ENCODE peak calls at places on chromosomes 11 and 22, in eight cellular contexts. One of them, this sample, is unnamed.

GRCh38 chr11:123543796-123544195 is 110.6 kb downstream of the SCN3B start:
- DNase-seq in DMS79 treated with DMSO at 0.1 percent for 48 hours: peak
- DNase-seq in iris pigment epithelial cell: peak
- DNase-seq in NCI-H2081 treated with DMSO at 0.1 percent for 48 hours: no peak
- DNase-seq in activated T-cell treated with anti-CD3 and anti-CD28 coated beads for 1 hour: no peak
- DNase-seq in stimulated activated CD8-positive, alpha-beta memory T cell treated with anti-CD3 and anti-CD28 coated beads, Interleukin-7, amount 100 ng/mL, for 1 hour: no peak
- DNase-seq in fibroblast of villous mesenchyme: peak
- DNase-seq in mesenchymal stem cell: peak
- DNase-seq in this sample: no peak

GRCh38 chr11:135027461-135027860 is 615.4 kb upstream of the B3GAT1 start:
- DNase-seq in DMS79 treated with DMSO at 0.1 percent for 48 hours: no peak
- DNase-seq in iris pigment epithelial cell: peak
- DNase-seq in NCI-H2081 treated with DMSO at 0.1 percent for 48 hours: no peak
- DNase-seq in activated T-cell treated with anti-CD3 and anti-CD28 coated beads for 1 hour: no peak
- DNase-seq in stimulated activated CD8-positive, alpha-beta memory T cell treated with anti-CD3 and anti-CD28 coated beads, Interleukin-7, amount 100 ng/mL, for 1 hour: no peak
- DNase-seq in fibroblast of villous mesenchyme: peak
- DNase-seq in mesenchymal stem cell: peak
- DNase-seq in this sample: no peak

GRCh38 chr22:23682827-23683355 is 7.9 kb upstream of the RGL4 start:
- DNase-seq in DMS79 treated with DMSO at 0.1 percent for 48 hours: no peak
- DNase-seq in iris pigment epithelial cell: no peak
- DNase-seq in NCI-H2081 treated with DMSO at 0.1 percent for 48 hours: no peak
- DNase-seq in activated T-cell treated with anti-CD3 and anti-CD28 coated beads for 1 hour: no peak
- DNase-seq in stimulated activated CD8-positive, alpha-beta memory T cell treated with anti-CD3 and anti-CD28 coated beads, Interleukin-7, amount 100 ng/mL, for 1 hour: no peak
- DNase-seq in fibroblast of villous mesenchyme: no peak
- DNase-seq in mesenchymal stem cell: no peak
- DNase-seq in this sample: no peak

GRCh38 chr11:31442086-31442485 is 67.3 kb downstream of the IMMP1L start:
- DNase-seq in DMS79 treated with DMSO at 0.1 percent for 48 hours: no peak
- DNase-seq in iris pigment epithelial cell: no peak
- DNase-seq in NCI-H2081 treated with DMSO at 0.1 percent for 48 hours: peak
- DNase-seq in activated T-cell treated with anti-CD3 and anti-CD28 coated beads for 1 hour: no peak
- DNase-seq in stimulated activated CD8-positive, alpha-beta memory T cell treated with anti-CD3 and anti-CD28 coated beads, Interleukin-7, amount 100 ng/mL, for 1 hour: no peak
- DNase-seq in fibroblast of villous mesenchyme: no peak
- DNase-seq in mesenchymal stem cell: no peak
- DNase-seq in this sample: no peak

GRCh38 chr22:31891366-31892079 is 52.8 kb upstream of the YWHAH start:
- DNase-seq in DMS79 treated with DMSO at 0.1 percent for 48 hours: no peak
- DNase-seq in iris pigment epithelial cell: peak
- DNase-seq in NCI-H2081 treated with DMSO at 0.1 percent for 48 hours: no peak
- DNase-seq in activated T-cell treated with anti-CD3 and anti-CD28 coated beads for 1 hour: no peak
- DNase-seq in stimulated activated CD8-positive, alpha-beta memory T cell treated with anti-CD3 and anti-CD28 coated beads, Interleukin-7, amount 100 ng/mL, for 1 hour: no peak
- DNase-seq in fibroblast of villous mesenchyme: peak
- DNase-seq in mesenchymal stem cell: peak
- DNase-seq in this sample: no peak

GRCh38 chr11:130646881-130647280 is 198.4 kb downstream of the ADAMTS15 start:
- DNase-seq in DMS79 treated with DMSO at 0.1 percent for 48 hours: no peak
- DNase-seq in iris pigment epithelial cell: no peak
- DNase-seq in NCI-H2081 treated with DMSO at 0.1 percent for 48 hours: no peak
- DNase-seq in activated T-cell treated with anti-CD3 and anti-CD28 coated beads for 1 hour: no peak
- DNase-seq in stimulated activated CD8-positive, alpha-beta memory T cell treated with anti-CD3 and anti-CD28 coated beads, Interleukin-7, amount 100 ng/mL, for 1 hour: no peak
- DNase-seq in fibroblast of villous mesenchyme: no peak
- DNase-seq in mesenchymal stem cell: no peak
- DNase-seq in this sample: no peak

GRCh38 chr11:21556936-21557335 is 635.9 kb upstream of the ANO5 start:
- DNase-seq in DMS79 treated with DMSO at 0.1 percent for 48 hours: no peak
- DNase-seq in iris pigment epithelial cell: no peak
- DNase-seq in NCI-H2081 treated with DMSO at 0.1 percent for 48 hours: peak
- DNase-seq in activated T-cell treated with anti-CD3 and anti-CD28 coated beads for 1 hour: no peak
- DNase-seq in stimulated activated CD8-positive, alpha-beta memory T cell treated with anti-CD3 and anti-CD28 coated beads, Interleukin-7, amount 100 ng/mL, for 1 hour: no peak
- DNase-seq in fibroblast of villous mesenchyme: no peak
- DNase-seq in mesenchymal stem cell: no peak
- DNase-seq in this sample: no peak

GRCh38 chr22:49954354-49954753 is 6.2 kb upstream of the PIM3 start:
- DNase-seq in DMS79 treated with DMSO at 0.1 percent for 48 hours: no peak
- DNase-seq in iris pigment epithelial cell: no peak
- DNase-seq in NCI-H2081 treated with DMSO at 0.1 percent for 48 hours: no peak
- DNase-seq in activated T-cell treated with anti-CD3 and anti-CD28 coated beads for 1 hour: no peak
- DNase-seq in stimulated activated CD8-positive, alpha-beta memory T cell treated with anti-CD3 and anti-CD28 coated beads, Interleukin-7, amount 100 ng/mL, for 1 hour: no peak
- DNase-seq in fibroblast of villous mesenchyme: no peak
- DNase-seq in mesenchymal stem cell: no peak
- DNase-seq in this sample: no peak

GRCh38 chr11:30477061-30477460 is 109.1 kb downstream of the MPPED2 start:
- DNase-seq in DMS79 treated with DMSO at 0.1 percent for 48 hours: no peak
- DNase-seq in iris pigment epithelial cell: no peak
- DNase-seq in NCI-H2081 treated with DMSO at 0.1 percent for 48 hours: no peak
- DNase-seq in activated T-cell treated with anti-CD3 and anti-CD28 coated beads for 1 hour: no peak
- DNase-seq in stimulated activated CD8-positive, alpha-beta memory T cell treated with anti-CD3 and anti-CD28 coated beads, Interleukin-7, amount 100 ng/mL, for 1 hour: no peak
- DNase-seq in fibroblast of villous mesenchyme: no peak
- DNase-seq in mesenchymal stem cell: no peak
- DNase-seq in this sample: no peak

GRCh38 chr22:39290724-39291161 is 28.7 kb downstream of the RPL3 start:
- DNase-seq in DMS79 treated with DMSO at 0.1 percent for 48 hours: no peak
- DNase-seq in iris pigment epithelial cell: peak
- DNase-seq in NCI-H2081 treated with DMSO at 0.1 percent for 48 hours: no peak
- DNase-seq in activated T-cell treated with anti-CD3 and anti-CD28 coated beads for 1 hour: no peak
- DNase-seq in stimulated activated CD8-positive, alpha-beta memory T cell treated with anti-CD3 and anti-CD28 coated beads, Interleukin-7, amount 100 ng/mL, for 1 hour: no peak
- DNase-seq in fibroblast of villous mesenchyme: peak
- DNase-seq in mesenchymal stem cell: peak
- DNase-seq in this sample: peak

GRCh38 chr22:35622132-35622913 is 5.2 kb upstream of the MB start:
- DNase-seq in DMS79 treated with DMSO at 0.1 percent for 48 hours: peak
- DNase-seq in iris pigment epithelial cell: no peak
- DNase-seq in NCI-H2081 treated with DMSO at 0.1 percent for 48 hours: no peak
- DNase-seq in activated T-cell treated with anti-CD3 and anti-CD28 coated beads for 1 hour: no peak
- DNase-seq in stimulated activated CD8-positive, alpha-beta memory T cell treated with anti-CD3 and anti-CD28 coated beads, Interleukin-7, amount 100 ng/mL, for 1 hour: no peak
- DNase-seq in fibroblast of villous mesenchyme: no peak
- DNase-seq in mesenchymal stem cell: no peak
- DNase-seq in this sample: no peak

GRCh38 chr22:26903030-26903856 is 245.9 kb downstream of the MIAT start:
- DNase-seq in DMS79 treated with DMSO at 0.1 percent for 48 hours: no peak
- DNase-seq in iris pigment epithelial cell: no peak
- DNase-seq in NCI-H2081 treated with DMSO at 0.1 percent for 48 hours: no peak
- DNase-seq in activated T-cell treated with anti-CD3 and anti-CD28 coated beads for 1 hour: no peak
- DNase-seq in stimulated activated CD8-positive, alpha-beta memory T cell treated with anti-CD3 and anti-CD28 coated beads, Interleukin-7, amount 100 ng/mL, for 1 hour: no peak
- DNase-seq in fibroblast of villous mesenchyme: peak
- DNase-seq in mesenchymal stem cell: no peak
- DNase-seq in this sample: no peak

GRCh38 chr11:116719102-116719501 is 53.7 kb downstream of the BUD13 start:
- DNase-seq in DMS79 treated with DMSO at 0.1 percent for 48 hours: no peak
- DNase-seq in iris pigment epithelial cell: no peak
- DNase-seq in NCI-H2081 treated with DMSO at 0.1 percent for 48 hours: no peak
- DNase-seq in activated T-cell treated with anti-CD3 and anti-CD28 coated beads for 1 hour: no peak
- DNase-seq in stimulated activated CD8-positive, alpha-beta memory T cell treated with anti-CD3 and anti-CD28 coated beads, Interleukin-7, amount 100 ng/mL, for 1 hour: no peak
- DNase-seq in fibroblast of villous mesenchyme: no peak
- DNase-seq in mesenchymal stem cell: no peak
- DNase-seq in this sample: no peak

GRCh38 chr11:118003456-118003855 is 17.3 kb downstream of the IL10RA start:
- DNase-seq in DMS79 treated with DMSO at 0.1 percent for 48 hours: no peak
- DNase-seq in iris pigment epithelial cell: no peak
- DNase-seq in NCI-H2081 treated with DMSO at 0.1 percent for 48 hours: no peak
- DNase-seq in activated T-cell treated with anti-CD3 and anti-CD28 coated beads for 1 hour: no peak
- DNase-seq in stimulated activated CD8-positive, alpha-beta memory T cell treated with anti-CD3 and anti-CD28 coated beads, Interleukin-7, amount 100 ng/mL, for 1 hour: no peak
- DNase-seq in fibroblast of villous mesenchyme: no peak
- DNase-seq in mesenchymal stem cell: no peak
- DNase-seq in this sample: no peak

GRCh38 chr11:112539741-112540140 is 279.1 kb upstream of the PLET1 start:
- DNase-seq in DMS79 treated with DMSO at 0.1 percent for 48 hours: no peak
- DNase-seq in iris pigment epithelial cell: no peak
- DNase-seq in NCI-H2081 treated with DMSO at 0.1 percent for 48 hours: no peak
- DNase-seq in activated T-cell treated with anti-CD3 and anti-CD28 coated beads for 1 hour: no peak
- DNase-seq in stimulated activated CD8-positive, alpha-beta memory T cell treated with anti-CD3 and anti-CD28 coated beads, Interleukin-7, amount 100 ng/mL, for 1 hour: no peak
- DNase-seq in fibroblast of villous mesenchyme: no peak
- DNase-seq in mesenchymal stem cell: no peak
- DNase-seq in this sample: no peak

GRCh38 chr11:69912911-69913451 is 93.8 kb upstream of the FGF3 start:
- DNase-seq in DMS79 treated with DMSO at 0.1 percent for 48 hours: no peak
- DNase-seq in iris pigment epithelial cell: peak
- DNase-seq in NCI-H2081 treated with DMSO at 0.1 percent for 48 hours: no peak
- DNase-seq in activated T-cell treated with anti-CD3 and anti-CD28 coated beads for 1 hour: no peak
- DNase-seq in stimulated activated CD8-positive, alpha-beta memory T cell treated with anti-CD3 and anti-CD28 coated beads, Interleukin-7, amount 100 ng/mL, for 1 hour: no peak
- DNase-seq in fibroblast of villous mesenchyme: no peak
- DNase-seq in mesenchymal stem cell: no peak
- DNase-seq in this sample: no peak

GRCh38 chr11:131033151-131033651 is 116.9 kb upstream of the SNX19 start:
- DNase-seq in DMS79 treated with DMSO at 0.1 percent for 48 hours: peak
- DNase-seq in iris pigment epithelial cell: peak
- DNase-seq in NCI-H2081 treated with DMSO at 0.1 percent for 48 hours: no peak
- DNase-seq in activated T-cell treated with anti-CD3 and anti-CD28 coated beads for 1 hour: no peak
- DNase-seq in stimulated activated CD8-positive, alpha-beta memory T cell treated with anti-CD3 and anti-CD28 coated beads, Interleukin-7, amount 100 ng/mL, for 1 hour: no peak
- DNase-seq in fibroblast of villous mesenchyme: peak
- DNase-seq in mesenchymal stem cell: peak
- DNase-seq in this sample: no peak

GRCh38 chr22:43443072-43443471 is 31.3 kb downstream of the MPPED1 start:
- DNase-seq in DMS79 treated with DMSO at 0.1 percent for 48 hours: no peak
- DNase-seq in iris pigment epithelial cell: no peak
- DNase-seq in NCI-H2081 treated with DMSO at 0.1 percent for 48 hours: no peak
- DNase-seq in activated T-cell treated with anti-CD3 and anti-CD28 coated beads for 1 hour: no peak
- DNase-seq in stimulated activated CD8-positive, alpha-beta memory T cell treated with anti-CD3 and anti-CD28 coated beads, Interleukin-7, amount 100 ng/mL, for 1 hour: no peak
- DNase-seq in fibroblast of villous mesenchyme: no peak
- DNase-seq in mesenchymal stem cell: no peak
- DNase-seq in this sample: no peak

GRCh38 chr11:66843776-66844495 is 695 bp downstream of the RCE1 start:
- DNase-seq in DMS79 treated with DMSO at 0.1 percent for 48 hours: no peak
- DNase-seq in iris pigment epithelial cell: no peak
- DNase-seq in NCI-H2081 treated with DMSO at 0.1 percent for 48 hours: no peak
- DNase-seq in activated T-cell treated with anti-CD3 and anti-CD28 coated beads for 1 hour: no peak
- DNase-seq in stimulated activated CD8-positive, alpha-beta memory T cell treated with anti-CD3 and anti-CD28 coated beads, Interleukin-7, amount 100 ng/mL, for 1 hour: no peak
- DNase-seq in fibroblast of villous mesenchyme: no peak
- DNase-seq in mesenchymal stem cell: no peak
- DNase-seq in this sample: no peak

GRCh38 chr11:118691926-118692830 is 12.7 kb upstream of the TREH start:
- DNase-seq in DMS79 treated with DMSO at 0.1 percent for 48 hours: no peak
- DNase-seq in iris pigment epithelial cell: peak
- DNase-seq in NCI-H2081 treated with DMSO at 0.1 percent for 48 hours: no peak
- DNase-seq in activated T-cell treated with anti-CD3 and anti-CD28 coated beads for 1 hour: peak
- DNase-seq in stimulated activated CD8-positive, alpha-beta memory T cell treated with anti-CD3 and anti-CD28 coated beads, Interleukin-7, amount 100 ng/mL, for 1 hour: peak
- DNase-seq in fibroblast of villous mesenchyme: peak
- DNase-seq in mesenchymal stem cell: peak
- DNase-seq in this sample: no peak

GRCh38 chr22:49026476-49027121 is 801.1 kb downstream of the BRD1 start:
- DNase-seq in DMS79 treated with DMSO at 0.1 percent for 48 hours: no peak
- DNase-seq in iris pigment epithelial cell: no peak
- DNase-seq in NCI-H2081 treated with DMSO at 0.1 percent for 48 hours: no peak
- DNase-seq in activated T-cell treated with anti-CD3 and anti-CD28 coated beads for 1 hour: no peak
- DNase-seq in stimulated activated CD8-positive, alpha-beta memory T cell treated with anti-CD3 and anti-CD28 coated beads, Interleukin-7, amount 100 ng/mL, for 1 hour: no peak
- DNase-seq in fibroblast of villous mesenchyme: no peak
- DNase-seq in mesenchymal stem cell: no peak
- DNase-seq in this sample: no peak

GRCh38 chr11:126307706-126308105 is 3.8 kb downstream of the DCPS start:
- DNase-seq in DMS79 treated with DMSO at 0.1 percent for 48 hours: peak
- DNase-seq in iris pigment epithelial cell: peak
- DNase-seq in NCI-H2081 treated with DMSO at 0.1 percent for 48 hours: no peak
- DNase-seq in activated T-cell treated with anti-CD3 and anti-CD28 coated beads for 1 hour: no peak
- DNase-seq in stimulated activated CD8-positive, alpha-beta memory T cell treated with anti-CD3 and anti-CD28 coated beads, Interleukin-7, amount 100 ng/mL, for 1 hour: no peak
- DNase-seq in fibroblast of villous mesenchyme: peak
- DNase-seq in mesenchymal stem cell: peak
- DNase-seq in this sample: no peak

GRCh38 chr11:58334708-58335107 is 24.2 kb downstream of the OR5B17 start:
- DNase-seq in DMS79 treated with DMSO at 0.1 percent for 48 hours: no peak
- DNase-seq in iris pigment epithelial cell: peak
- DNase-seq in NCI-H2081 treated with DMSO at 0.1 percent for 48 hours: no peak
- DNase-seq in activated T-cell treated with anti-CD3 and anti-CD28 coated beads for 1 hour: no peak
- DNase-seq in stimulated activated CD8-positive, alpha-beta memory T cell treated with anti-CD3 and anti-CD28 coated beads, Interleukin-7, amount 100 ng/mL, for 1 hour: no peak
- DNase-seq in fibroblast of villous mesenchyme: peak
- DNase-seq in mesenchymal stem cell: peak
- DNase-seq in this sample: no peak

GRCh38 chr22:21760640-21761039 is 25.0 kb upstream of the YPEL1 start:
- DNase-seq in DMS79 treated with DMSO at 0.1 percent for 48 hours: no peak
- DNase-seq in iris pigment epithelial cell: peak
- DNase-seq in NCI-H2081 treated with DMSO at 0.1 percent for 48 hours: no peak
- DNase-seq in activated T-cell treated with anti-CD3 and anti-CD28 coated beads for 1 hour: no peak
- DNase-seq in stimulated activated CD8-positive, alpha-beta memory T cell treated with anti-CD3 and anti-CD28 coated beads, Interleukin-7, amount 100 ng/mL, for 1 hour: no peak
- DNase-seq in fibroblast of villous mesenchyme: peak
- DNase-seq in mesenchymal stem cell: peak
- DNase-seq in this sample: no peak

GRCh38 chr11:82523141-82523540 is 210.5 kb downstream of the FAM181B start:
- DNase-seq in DMS79 treated with DMSO at 0.1 percent for 48 hours: no peak
- DNase-seq in iris pigment epithelial cell: no peak
- DNase-seq in NCI-H2081 treated with DMSO at 0.1 percent for 48 hours: no peak
- DNase-seq in activated T-cell treated with anti-CD3 and anti-CD28 coated beads for 1 hour: no peak
- DNase-seq in stimulated activated CD8-positive, alpha-beta memory T cell treated with anti-CD3 and anti-CD28 coated beads, Interleukin-7, amount 100 ng/mL, for 1 hour: no peak
- DNase-seq in fibroblast of villous mesenchyme: no peak
- DNase-seq in mesenchymal stem cell: no peak
- DNase-seq in this sample: peak

GRCh38 chr11:19553683-19554333 is 158.8 kb upstream of the NAV2 start:
- DNase-seq in DMS79 treated with DMSO at 0.1 percent for 48 hours: peak
- DNase-seq in iris pigment epithelial cell: peak
- DNase-seq in NCI-H2081 treated with DMSO at 0.1 percent for 48 hours: no peak
- DNase-seq in activated T-cell treated with anti-CD3 and anti-CD28 coated beads for 1 hour: peak
- DNase-seq in stimulated activated CD8-positive, alpha-beta memory T cell treated with anti-CD3 and anti-CD28 coated beads, Interleukin-7, amount 100 ng/mL, for 1 hour: peak
- DNase-seq in fibroblast of villous mesenchyme: peak
- DNase-seq in mesenchymal stem cell: peak
- DNase-seq in this sample: peak

GRCh38 chr11:70745451-70745850 is 347.1 kb downstream of the CTTN start:
- DNase-seq in DMS79 treated with DMSO at 0.1 percent for 48 hours: no peak
- DNase-seq in iris pigment epithelial cell: no peak
- DNase-seq in NCI-H2081 treated with DMSO at 0.1 percent for 48 hours: no peak
- DNase-seq in activated T-cell treated with anti-CD3 and anti-CD28 coated beads for 1 hour: no peak
- DNase-seq in stimulated activated CD8-positive, alpha-beta memory T cell treated with anti-CD3 and anti-CD28 coated beads, Interleukin-7, amount 100 ng/mL, for 1 hour: no peak
- DNase-seq in fibroblast of villous mesenchyme: no peak
- DNase-seq in mesenchymal stem cell: no peak
- DNase-seq in this sample: no peak

GRCh38 chr11:746289-747175 is 732 bp upstream of the TALDO1 start:
- DNase-seq in DMS79 treated with DMSO at 0.1 percent for 48 hours: peak
- DNase-seq in iris pigment epithelial cell: peak
- DNase-seq in NCI-H2081 treated with DMSO at 0.1 percent for 48 hours: no peak
- DNase-seq in activated T-cell treated with anti-CD3 and anti-CD28 coated beads for 1 hour: no peak
- DNase-seq in stimulated activated CD8-positive, alpha-beta memory T cell treated with anti-CD3 and anti-CD28 coated beads, Interleukin-7, amount 100 ng/mL, for 1 hour: no peak
- DNase-seq in fibroblast of villous mesenchyme: peak
- DNase-seq in mesenchymal stem cell: peak
- DNase-seq in this sample: no peak

GRCh38 chr11:65128182-65129145 is 5.9 kb downstream of the SYVN1 start:
- DNase-seq in DMS79 treated with DMSO at 0.1 percent for 48 hours: no peak
- DNase-seq in iris pigment epithelial cell: no peak
- DNase-seq in NCI-H2081 treated with DMSO at 0.1 percent for 48 hours: no peak
- DNase-seq in activated T-cell treated with anti-CD3 and anti-CD28 coated beads for 1 hour: no peak
- DNase-seq in stimulated activated CD8-positive, alpha-beta memory T cell treated with anti-CD3 and anti-CD28 coated beads, Interleukin-7, amount 100 ng/mL, for 1 hour: no peak
- DNase-seq in fibroblast of villous mesenchyme: no peak
- DNase-seq in mesenchymal stem cell: no peak
- DNase-seq in this sample: no peak

GRCh38 chr11:117993988-117994741 is 8.0 kb downstream of the IL10RA start:
- DNase-seq in DMS79 treated with DMSO at 0.1 percent for 48 hours: no peak
- DNase-seq in iris pigment epithelial cell: no peak
- DNase-seq in NCI-H2081 treated with DMSO at 0.1 percent for 48 hours: no peak
- DNase-seq in activated T-cell treated with anti-CD3 and anti-CD28 coated beads for 1 hour: no peak
- DNase-seq in stimulated activated CD8-positive, alpha-beta memory T cell treated with anti-CD3 and anti-CD28 coated beads, Interleukin-7, amount 100 ng/mL, for 1 hour: no peak
- DNase-seq in fibroblast of villous mesenchyme: no peak
- DNase-seq in mesenchymal stem cell: no peak
- DNase-seq in this sample: no peak

GRCh38 chr11:6771926-6772898 is at the start of gene OR2AG2:
- DNase-seq in DMS79 treated with DMSO at 0.1 percent for 48 hours: no peak
- DNase-seq in iris pigment epithelial cell: no peak
- DNase-seq in NCI-H2081 treated with DMSO at 0.1 percent for 48 hours: no peak
- DNase-seq in activated T-cell treated with anti-CD3 and anti-CD28 coated beads for 1 hour: no peak
- DNase-seq in stimulated activated CD8-positive, alpha-beta memory T cell treated with anti-CD3 and anti-CD28 coated beads, Interleukin-7, amount 100 ng/mL, for 1 hour: no peak
- DNase-seq in fibroblast of villous mesenchyme: no peak
- DNase-seq in mesenchymal stem cell: no peak
- DNase-seq in this sample: no peak

GRCh38 chr11:13647391-13647790 is 21.1 kb upstream of the FAR1 start:
- DNase-seq in DMS79 treated with DMSO at 0.1 percent for 48 hours: no peak
- DNase-seq in iris pigment epithelial cell: no peak
- DNase-seq in NCI-H2081 treated with DMSO at 0.1 percent for 48 hours: no peak
- DNase-seq in activated T-cell treated with anti-CD3 and anti-CD28 coated beads for 1 hour: no peak
- DNase-seq in stimulated activated CD8-positive, alpha-beta memory T cell treated with anti-CD3 and anti-CD28 coated beads, Interleukin-7, amount 100 ng/mL, for 1 hour: no peak
- DNase-seq in fibroblast of villous mesenchyme: no peak
- DNase-seq in mesenchymal stem cell: no peak
- DNase-seq in this sample: no peak

GRCh38 chr22:37544955-37545702 is 15.2 kb upstream of the CDC42EP1 start:
- DNase-seq in DMS79 treated with DMSO at 0.1 percent for 48 hours: no peak
- DNase-seq in iris pigment epithelial cell: peak
- DNase-seq in NCI-H2081 treated with DMSO at 0.1 percent for 48 hours: no peak
- DNase-seq in activated T-cell treated with anti-CD3 and anti-CD28 coated beads for 1 hour: peak
- DNase-seq in stimulated activated CD8-positive, alpha-beta memory T cell treated with anti-CD3 and anti-CD28 coated beads, Interleukin-7, amount 100 ng/mL, for 1 hour: no peak
- DNase-seq in fibroblast of villous mesenchyme: peak
- DNase-seq in mesenchymal stem cell: peak
- DNase-seq in this sample: no peak